ENCODE peak calls at places on chromosomes 12 and 14, in four cellular contexts. One of them, this sample, is unnamed.

GRCh38 chr12:119011231-119011630 is 29.9 kb downstream of the SRRM4 start:
- DNase-seq in cardiac muscle cell: no peak
- DNase-seq in ascending aorta: no peak
- DNase-seq in AG04449: no peak
- DNase-seq in this sample: no peak

GRCh38 chr14:30874120-30874998 is at the start of gene COCH:
- DNase-seq in AG04449: no peak
- DNase-seq in ascending aorta: no peak
- DNase-seq in cardiac muscle cell: peak; percentile 75
- DNase-seq in this sample: no peak

GRCh38 chr12:91021076-91021475 is 16.3 kb upstream of the EPYC start:
- DNase-seq in AG04449: no peak
- DNase-seq in cardiac muscle cell: no peak
- DNase-seq in ascending aorta: no peak
- DNase-seq in this sample: no peak

GRCh38 chr14:59332727-59333126 is 132.5 kb downstream of the GPR135 start:
- DNase-seq in cardiac muscle cell: no peak
- DNase-seq in AG04449: peak; percentile 92
- DNase-seq in ascending aorta: no peak
- DNase-seq in this sample: no peak

GRCh38 chr12:114767906-114768697 is 84.1 kb upstream of the TBX3 start:
- DNase-seq in cardiac muscle cell: no peak
- DNase-seq in AG04449: no peak
- DNase-seq in ascending aorta: no peak
- DNase-seq in this sample: no peak

GRCh38 chr12:87329076-87329863 is 699.9 kb downstream of the C12orf50 start:
- DNase-seq in ascending aorta: no peak
- DNase-seq in cardiac muscle cell: no peak
- DNase-seq in AG04449: no peak
- DNase-seq in this sample: no peak

GRCh38 chr12:68113644-68114043 is 45.9 kb downstream of the IFNG start:
- DNase-seq in AG04449: no peak
- DNase-seq in cardiac muscle cell: no peak
- DNase-seq in ascending aorta: no peak
- DNase-seq in this sample: no peak

GRCh38 chr12:128819293-128820144 is 4.2 kb downstream of the SLC15A4 start:
- DNase-seq in ascending aorta: no peak
- DNase-seq in cardiac muscle cell: no peak
- DNase-seq in AG04449: no peak
- DNase-seq in this sample: no peak

GRCh38 chr12:31967569-31967968 is 8.4 kb downstream of the RESF1 start:
- DNase-seq in ascending aorta: no peak
- DNase-seq in cardiac muscle cell: no peak
- DNase-seq in AG04449: no peak
- DNase-seq in this sample: no peak

GRCh38 chr14:36579001-36579555 is 3.3 kb downstream of the NKX2-8 start:
- DNase-seq in cardiac muscle cell: no peak
- DNase-seq in AG04449: no peak
- DNase-seq in ascending aorta: no peak
- DNase-seq in this sample: no peak

GRCh38 chr12:13250416-13250815 is 53.9 kb downstream of the EMP1 start:
- DNase-seq in cardiac muscle cell: no peak
- DNase-seq in AG04449: peak; percentile 19
- DNase-seq in ascending aorta: no peak
- DNase-seq in this sample: peak; percentile 21

GRCh38 chr12:23722655-23723054 is 226.8 kb downstream of the SOX5 start:
- DNase-seq in ascending aorta: no peak
- DNase-seq in cardiac muscle cell: peak; percentile 36
- DNase-seq in AG04449: no peak
- DNase-seq in this sample: no peak

GRCh38 chr12:113049976-113050742 is 6.4 kb upstream of the DTX1 start:
- DNase-seq in ascending aorta: no peak
- DNase-seq in AG04449: no peak
- DNase-seq in cardiac muscle cell: peak; percentile 26
- DNase-seq in this sample: no peak

GRCh38 chr12:123041042-123041531 is 60.6 kb downstream of the ARL6IP4 start:
- DNase-seq in cardiac muscle cell: no peak
- DNase-seq in ascending aorta: no peak
- DNase-seq in AG04449: no peak
- DNase-seq in this sample: no peak

GRCh38 chr12:9134981-9135628 is 19.4 kb upstream of the A2M start:
- DNase-seq in ascending aorta: no peak
- DNase-seq in AG04449: no peak
- DNase-seq in cardiac muscle cell: no peak
- DNase-seq in this sample: no peak

GRCh38 chr12:84807249-84807648 is 105.3 kb downstream of the SLC6A15 start:
- DNase-seq in ascending aorta: no peak
- DNase-seq in AG04449: no peak
- DNase-seq in cardiac muscle cell: no peak
- DNase-seq in this sample: no peak

DNA sequence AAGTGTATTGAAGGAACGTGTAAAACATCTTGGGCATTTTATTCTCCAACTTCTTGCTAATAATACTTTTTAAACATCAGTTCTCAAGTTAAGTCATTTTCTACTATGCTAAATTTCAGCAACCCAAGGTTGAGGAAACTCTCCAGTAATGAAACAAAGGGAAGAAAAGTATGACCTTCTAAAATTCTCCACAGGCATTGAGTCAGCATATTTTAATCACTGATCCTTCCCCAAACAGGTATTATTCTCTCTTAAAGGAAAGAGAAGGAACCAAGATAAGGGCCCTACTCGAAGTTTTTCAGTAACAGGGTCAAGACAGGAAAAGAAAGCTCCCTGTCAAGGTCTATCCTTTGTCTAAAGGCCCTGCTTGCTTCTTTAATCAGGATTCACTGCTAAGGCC is 3.0 kb downstream of the KICS2 start:
- DNase-seq in AG04449: no peak
- DNase-seq in cardiac muscle cell: no peak
- DNase-seq in ascending aorta: no peak
- DNase-seq in this sample: no peak
- H3K4me3 ChIP-seq in AG04449: no peak overlapping the region
- H3K4me3 ChIP-seq in cardiac muscle cell: no peak overlapping the region
- H3K4me3 ChIP-seq in ascending aorta: no peak overlapping the region
- H3K4me3 ChIP-seq in this sample: no peak overlapping the region

GRCh38 chr12:100951756-100952155 is 157.2 kb downstream of the ANO4 start:
- DNase-seq in cardiac muscle cell: no peak
- DNase-seq in ascending aorta: no peak
- DNase-seq in AG04449: no peak
- DNase-seq in this sample: no peak
- TF ChIP-seq CTCF in cardiac muscle cell: no peak
- TF ChIP-seq CTCF in ascending aorta: no peak
- TF ChIP-seq CTCF in AG04449: no peak
- TF ChIP-seq CTCF in this sample: no peak

GRCh38 chr12:122029620-122030426 is 8.1 kb downstream of the BCL7A start:
- DNase-seq in ascending aorta: no peak
- DNase-seq in cardiac muscle cell: no peak
- DNase-seq in AG04449: no peak
- DNase-seq in this sample: no peak

GRCh38 chr12:122028165-122028591 is 6.5 kb downstream of the BCL7A start:
- DNase-seq in AG04449: no peak
- DNase-seq in ascending aorta: no peak
- DNase-seq in cardiac muscle cell: no peak
- DNase-seq in this sample: no peak

GRCh38 chr12:122026706-122027328 is 5.1 kb downstream of the BCL7A start:
- DNase-seq in ascending aorta: no peak
- DNase-seq in AG04449: no peak
- DNase-seq in cardiac muscle cell: no peak
- DNase-seq in this sample: no peak

GRCh38 chr12:122030427-122030825 is 8.7 kb downstream of the BCL7A start:
- DNase-seq in AG04449: no peak
- DNase-seq in cardiac muscle cell: no peak
- DNase-seq in ascending aorta: no peak
- DNase-seq in this sample: no peak

GRCh38 chr12:122028601-122029560 is 7.2 kb downstream of the BCL7A start:
- DNase-seq in ascending aorta: no peak
- DNase-seq in cardiac muscle cell: no peak
- DNase-seq in AG04449: no peak
- DNase-seq in this sample: no peak
- H3K4me3 ChIP-seq in ascending aorta: no peak overlapping the region
- H3K4me3 ChIP-seq in cardiac muscle cell: no peak overlapping the region
- H3K4me3 ChIP-seq in AG04449: no peak overlapping the region
- H3K4me3 ChIP-seq in this sample: no peak overlapping the region

GRCh38 chr12:26833692-26834168 is 736 bp upstream of the ITPR2 start:
- DNase-seq in cardiac muscle cell: peak; percentile 44
- DNase-seq in AG04449: no peak
- DNase-seq in ascending aorta: no peak
- DNase-seq in this sample: no peak

GRCh38 chr12:26830783-26831601 is 2.0 kb downstream of the ITPR2 start:
- DNase-seq in ascending aorta: no peak
- DNase-seq in cardiac muscle cell: no peak
- DNase-seq in AG04449: no peak
- DNase-seq in this sample: no peak

GRCh38 chr12:26832817-26833691 is at the start of gene ITPR2:
- DNase-seq in cardiac muscle cell: peak; percentile 97
- DNase-seq in ascending aorta: peak; percentile 88
- DNase-seq in AG04449: no peak
- DNase-seq in this sample: no peak

GRCh38 chr12:26830358-26830757 is 2.6 kb downstream of the ITPR2 start:
- DNase-seq in AG04449: no peak
- DNase-seq in ascending aorta: no peak
- DNase-seq in cardiac muscle cell: no peak
- DNase-seq in this sample: no peak

GRCh38 chr12:26831959-26832816 is 806 bp downstream of the ITPR2 start:
- DNase-seq in cardiac muscle cell: peak; percentile 71
- DNase-seq in ascending aorta: no peak
- DNase-seq in AG04449: no peak
- DNase-seq in this sample: no peak
- TF ChIP-seq CTCF in cardiac muscle cell: no peak
- TF ChIP-seq CTCF in ascending aorta: no peak
- TF ChIP-seq CTCF in AG04449: no peak
- TF ChIP-seq CTCF in this sample: no peak